ENCODE peak calls at places on chromosome 16, in eight cellular contexts. C is stimulated activated CD4-positive, alpha-beta T cell treated with anti-CD3 and anti-CD28 coated beads, Interleukin-4, amount 100 ng/mL, for 1 hour; I is CD8-positive, alpha-beta T cell; X is naive thymus-derived CD8-positive, alpha-beta T cell; O is neural crest cell; T is hepatic stellate cell; B is GM13977; E is HCT116. V is an unnamed sample.
A peak's percentile ranks its signal among the peaks of the same experiment; 100 is the strongest.

GRCh38 chr16:29808219-29808900 is 2.0 kb downstream of the MAZ start:
- DNase-seq in C (peak; percentile 48), O (no peak), E (no peak), B (no peak), I (peak; percentile 39), T (no peak), X (no peak), V (no peak)

GRCh38 chr16:11052080-11052808 is 107.9 kb downstream of the CLEC16A start:
- DNase-seq in O (no peak), B (peak; percentile 70), C (peak; percentile 45), T (no peak), E (no peak), I (peak; percentile 29), X (no peak), V (no peak)

GRCh38 chr16:53605356-53605755 is 98.3 kb downstream of the RPGRIP1L start:
- DNase-seq in B (no peak), E (no peak), X (no peak), C (no peak), O (no peak), T (no peak), I (no peak), V (no peak)

GRCh38 chr16:77406680-77407079 is 28.2 kb downstream of the ADAMTS18 start:
- DNase-seq in X (no peak), B (no peak), C (no peak), O (no peak), E (peak; percentile 4), I (no peak), T (no peak), V (no peak)

GRCh38 chr16:8641671-8642070 is 20.2 kb downstream of the METTL22 start:
- DNase-seq in T (no peak), X (no peak), I (no peak), E (no peak), C (no peak), O (no peak), B (no peak), V (no peak)

GRCh38 chr16:76428858-76429257 is 151.7 kb downstream of the CNTNAP4 start:
- DNase-seq in X (no peak), B (no peak), C (no peak), E (no peak), I (no peak), O (no peak), T (no peak), V (no peak)

GRCh38 chr16:69823831-69824563 is 61.9 kb downstream of the WWP2 start:
- DNase-seq in T (peak; percentile 76), I (no peak), B (peak; percentile 58), O (no peak), X (no peak), C (no peak), E (no peak), V (no peak)

GRCh38 chr16:88366704-88367047 is 16.1 kb upstream of the ZNF469 start:
- DNase-seq in X (no peak), T (no peak), E (no peak), B (no peak), C (no peak), I (no peak), O (no peak), V (no peak)

GRCh38 chr16:4344659-4345438 is 6.3 kb downstream of the PAM16 start:
- DNase-seq in E (no peak), B (no peak), X (no peak), I (no peak), T (peak; percentile 48), O (no peak), C (no peak), V (no peak)